ENCODE peak calls at places on chromosomes 12 and 14, in five cellular contexts. One of them, this sample, is unnamed. For H3K4me1, the result is how much of the 10 kb centered on the place peaks cover.

GRCh38 chr12:31011746-31012567 is 61.7 kb upstream of the DDX11 start:
- DNase-seq in spleen: peak
- DNase-seq in left ventricle myocardium inferior: no peak
- DNase-seq in lower lobe of right lung: peak
- DNase-seq in fibroblast of lung: no peak
- DNase-seq in this sample: no peak

GRCh38 chr12:109069307-109070231 is 17.2 kb downstream of the USP30 start:
- DNase-seq in spleen: no peak
- DNase-seq in left ventricle myocardium inferior: no peak
- DNase-seq in lower lobe of right lung: no peak
- DNase-seq in fibroblast of lung: no peak
- DNase-seq in this sample: no peak

GRCh38 chr12:121232163-121232562 is 22.2 kb downstream of the P2RX4 start:
- DNase-seq in spleen: peak
- DNase-seq in left ventricle myocardium inferior: no peak
- DNase-seq in lower lobe of right lung: no peak
- DNase-seq in fibroblast of lung: no peak
- DNase-seq in this sample: no peak

GRCh38 chr12:109308534-109309440 is at the start of gene FOXN4:
- DNase-seq in spleen: no peak
- DNase-seq in left ventricle myocardium inferior: no peak
- DNase-seq in lower lobe of right lung: no peak
- DNase-seq in fibroblast of lung: no peak
- DNase-seq in this sample: no peak

GRCh38 chr14:24741871-24742270 is 107.9 kb upstream of the GZMB start:
- DNase-seq in spleen: no peak
- DNase-seq in left ventricle myocardium inferior: no peak
- DNase-seq in lower lobe of right lung: no peak
- DNase-seq in fibroblast of lung: peak
- DNase-seq in this sample: no peak

GRCh38 chr14:67831122-67831521 is 11.5 kb downstream of the RAD51B start:
- DNase-seq in spleen: no peak
- DNase-seq in left ventricle myocardium inferior: no peak
- DNase-seq in lower lobe of right lung: no peak
- DNase-seq in fibroblast of lung: no peak
- DNase-seq in this sample: no peak

GRCh38 chr14:45939572-45939971 is 686.6 kb upstream of the MIS18BP1 start:
- DNase-seq in spleen: no peak
- DNase-seq in left ventricle myocardium inferior: no peak
- DNase-seq in lower lobe of right lung: no peak
- DNase-seq in fibroblast of lung: no peak
- DNase-seq in this sample: no peak

GRCh38 chr12:105580841-105581352 is 250.4 kb downstream of the C12orf75 start:
- DNase-seq in spleen: no peak
- DNase-seq in left ventricle myocardium inferior: no peak
- DNase-seq in lower lobe of right lung: no peak
- DNase-seq in fibroblast of lung: no peak
- DNase-seq in this sample: no peak

GRCh38 chr12:56839489-56840442 is 76.6 kb downstream of the HSD17B6 start:
- DNase-seq in spleen: peak
- DNase-seq in left ventricle myocardium inferior: peak
- DNase-seq in lower lobe of right lung: peak
- DNase-seq in fibroblast of lung: peak
- DNase-seq in this sample: no peak

GRCh38 chr12:103668520-103668919 is 81.4 kb downstream of the STAB2 start:
- DNase-seq in spleen: no peak
- DNase-seq in left ventricle myocardium inferior: no peak
- DNase-seq in lower lobe of right lung: no peak
- DNase-seq in fibroblast of lung: no peak
- DNase-seq in this sample: no peak

GRCh38 chr14:52835122-52835903 is 43.9 kb upstream of the GNPNAT1 start:
- DNase-seq in spleen: no peak
- DNase-seq in left ventricle myocardium inferior: no peak
- DNase-seq in lower lobe of right lung: no peak
- DNase-seq in fibroblast of lung: peak
- DNase-seq in this sample: no peak

GRCh38 chr12:113276306-113276705 is 55.0 kb downstream of the TPCN1 start:
- DNase-seq in spleen: no peak
- DNase-seq in left ventricle myocardium inferior: no peak
- DNase-seq in lower lobe of right lung: peak
- DNase-seq in fibroblast of lung: no peak
- DNase-seq in this sample: no peak

GRCh38 chr14:65164068-65164824 is 61.9 kb upstream of the MAX start:
- DNase-seq in spleen: no peak
- DNase-seq in left ventricle myocardium inferior: no peak
- DNase-seq in lower lobe of right lung: no peak
- DNase-seq in fibroblast of lung: peak
- DNase-seq in this sample: no peak

GRCh38 chr14:79668941-79669340 is 542.4 kb downstream of the DIO2 start:
- DNase-seq in spleen: no peak
- DNase-seq in left ventricle myocardium inferior: no peak
- DNase-seq in lower lobe of right lung: no peak
- DNase-seq in fibroblast of lung: no peak
- DNase-seq in this sample: no peak
- H3K4me1 ChIP-seq in spleen: under half
- H3K4me1 ChIP-seq in left ventricle myocardium inferior: under half
- H3K4me1 ChIP-seq in lower lobe of right lung: under half
- H3K4me1 ChIP-seq in fibroblast of lung: under half
- H3K4me1 ChIP-seq in this sample: under half

GRCh38 chr12:54349658-54350057 is 14.6 kb downstream of the GPR84 start:
- DNase-seq in spleen: no peak
- DNase-seq in left ventricle myocardium inferior: no peak
- DNase-seq in lower lobe of right lung: no peak
- DNase-seq in fibroblast of lung: no peak
- DNase-seq in this sample: no peak

GRCh38 chr12:54349031-54349430 is 15.3 kb downstream of the GPR84 start:
- DNase-seq in spleen: no peak
- DNase-seq in left ventricle myocardium inferior: no peak
- DNase-seq in lower lobe of right lung: no peak
- DNase-seq in fibroblast of lung: no peak
- DNase-seq in this sample: no peak

GRCh38 chr12:54350743-54351142 is 13.5 kb downstream of the GPR84 start:
- DNase-seq in spleen: no peak
- DNase-seq in left ventricle myocardium inferior: no peak
- DNase-seq in lower lobe of right lung: no peak
- DNase-seq in fibroblast of lung: no peak
- DNase-seq in this sample: no peak

GRCh38 chr12:54352891-54353874 is 11.1 kb downstream of the GPR84 start:
- DNase-seq in spleen: no peak
- DNase-seq in left ventricle myocardium inferior: no peak
- DNase-seq in lower lobe of right lung: no peak
- DNase-seq in fibroblast of lung: peak
- DNase-seq in this sample: no peak

DNA sequence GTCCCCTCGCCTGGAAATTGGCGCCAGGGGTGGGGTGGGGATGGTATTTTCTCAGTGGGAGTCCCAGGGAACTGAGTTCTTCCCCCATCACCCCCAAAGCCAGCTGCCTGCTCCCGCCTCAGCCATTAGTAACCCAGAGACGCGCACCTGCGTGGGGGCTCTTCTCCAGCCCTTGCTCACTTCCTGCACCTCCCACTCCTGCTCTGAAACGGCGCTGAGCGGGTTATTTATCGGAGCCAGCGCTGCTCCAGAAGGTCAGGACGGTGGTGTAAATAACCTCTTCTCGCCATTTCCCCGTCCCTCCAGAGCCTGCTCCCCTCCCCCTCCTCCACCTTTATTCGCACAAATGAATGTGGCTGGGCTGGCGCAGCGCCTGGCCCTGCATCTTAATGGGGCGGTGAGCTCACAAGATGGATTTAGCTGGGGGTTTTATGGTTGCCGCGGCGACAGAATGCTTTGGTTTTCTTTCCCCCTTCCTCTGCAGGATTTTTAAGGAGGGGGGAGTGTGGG is 12.2 kb downstream of the GPR84 start:
- DNase-seq in spleen: no peak
- DNase-seq in left ventricle myocardium inferior: peak
- DNase-seq in lower lobe of right lung: peak
- DNase-seq in fibroblast of lung: peak
- DNase-seq in this sample: no peak
- H3K27ac ChIP-seq in spleen: no peak
- H3K27ac ChIP-seq in left ventricle myocardium inferior: peak
- H3K27ac ChIP-seq in lower lobe of right lung: peak
- H3K27ac ChIP-seq in fibroblast of lung: peak
- H3K27ac ChIP-seq in this sample: no peak

GRCh38 chr14:59475709-59476108 is 8.5 kb downstream of the L3HYPDH start:
- DNase-seq in spleen: no peak
- DNase-seq in left ventricle myocardium inferior: no peak
- DNase-seq in lower lobe of right lung: no peak
- DNase-seq in fibroblast of lung: no peak
- DNase-seq in this sample: no peak
- H3K4me1 ChIP-seq in spleen: under half
- H3K4me1 ChIP-seq in left ventricle myocardium inferior: under half
- H3K4me1 ChIP-seq in lower lobe of right lung: under half
- H3K4me1 ChIP-seq in fibroblast of lung: under half
- H3K4me1 ChIP-seq in this sample: under half

GRCh38 chr12:92971869-92972524 is 42.9 kb upstream of the EEA1 start:
- DNase-seq in spleen: no peak
- DNase-seq in left ventricle myocardium inferior: no peak
- DNase-seq in lower lobe of right lung: no peak
- DNase-seq in fibroblast of lung: peak
- DNase-seq in this sample: no peak
- H3K27ac ChIP-seq in spleen: no peak
- H3K27ac ChIP-seq in left ventricle myocardium inferior: peak
- H3K27ac ChIP-seq in lower lobe of right lung: no peak
- H3K27ac ChIP-seq in fibroblast of lung: peak
- H3K27ac ChIP-seq in this sample: peak

GRCh38 chr12:75561921-75562320 is 50.5 kb upstream of the KRR1 start:
- DNase-seq in spleen: no peak
- DNase-seq in left ventricle myocardium inferior: no peak
- DNase-seq in lower lobe of right lung: no peak
- DNase-seq in fibroblast of lung: no peak
- DNase-seq in this sample: no peak

GRCh38 chr12:75564821-75565220 is 53.4 kb upstream of the KRR1 start:
- DNase-seq in spleen: no peak
- DNase-seq in left ventricle myocardium inferior: no peak
- DNase-seq in lower lobe of right lung: no peak
- DNase-seq in fibroblast of lung: no peak
- DNase-seq in this sample: no peak

GRCh38 chr12:75565795-75566194 is 54.4 kb upstream of the KRR1 start:
- DNase-seq in spleen: no peak
- DNase-seq in left ventricle myocardium inferior: no peak
- DNase-seq in lower lobe of right lung: no peak
- DNase-seq in fibroblast of lung: no peak
- DNase-seq in this sample: no peak

GRCh38 chr12:75563351-75563750 is 51.9 kb upstream of the KRR1 start:
- DNase-seq in spleen: no peak
- DNase-seq in left ventricle myocardium inferior: no peak
- DNase-seq in lower lobe of right lung: no peak
- DNase-seq in fibroblast of lung: no peak
- DNase-seq in this sample: no peak

GRCh38 chr12:75564398-75564797 is 53.0 kb upstream of the KRR1 start:
- DNase-seq in spleen: no peak
- DNase-seq in left ventricle myocardium inferior: no peak
- DNase-seq in lower lobe of right lung: no peak
- DNase-seq in fibroblast of lung: no peak
- DNase-seq in this sample: no peak
- H3K4me1 ChIP-seq in spleen: under half
- H3K4me1 ChIP-seq in left ventricle myocardium inferior: under half
- H3K4me1 ChIP-seq in lower lobe of right lung: under half
- H3K4me1 ChIP-seq in fibroblast of lung: under half
- H3K4me1 ChIP-seq in this sample: under half

GRCh38 chr12:124500232-124501079 is 67.0 kb downstream of the NCOR2 start:
- DNase-seq in spleen: peak
- DNase-seq in left ventricle myocardium inferior: no peak
- DNase-seq in lower lobe of right lung: peak
- DNase-seq in fibroblast of lung: no peak
- DNase-seq in this sample: no peak

GRCh38 chr12:124498178-124498869 is 69.1 kb downstream of the NCOR2 start:
- DNase-seq in spleen: no peak
- DNase-seq in left ventricle myocardium inferior: no peak
- DNase-seq in lower lobe of right lung: no peak
- DNase-seq in fibroblast of lung: peak
- DNase-seq in this sample: no peak

GRCh38 chr12:124498870-124499753 is 68.3 kb downstream of the NCOR2 start:
- DNase-seq in spleen: no peak
- DNase-seq in left ventricle myocardium inferior: no peak
- DNase-seq in lower lobe of right lung: no peak
- DNase-seq in fibroblast of lung: peak
- DNase-seq in this sample: no peak

GRCh38 chr12:124501080-124501642 is 66.3 kb downstream of the NCOR2 start:
- DNase-seq in spleen: no peak
- DNase-seq in left ventricle myocardium inferior: no peak
- DNase-seq in lower lobe of right lung: no peak
- DNase-seq in fibroblast of lung: no peak
- DNase-seq in this sample: no peak

DNA sequence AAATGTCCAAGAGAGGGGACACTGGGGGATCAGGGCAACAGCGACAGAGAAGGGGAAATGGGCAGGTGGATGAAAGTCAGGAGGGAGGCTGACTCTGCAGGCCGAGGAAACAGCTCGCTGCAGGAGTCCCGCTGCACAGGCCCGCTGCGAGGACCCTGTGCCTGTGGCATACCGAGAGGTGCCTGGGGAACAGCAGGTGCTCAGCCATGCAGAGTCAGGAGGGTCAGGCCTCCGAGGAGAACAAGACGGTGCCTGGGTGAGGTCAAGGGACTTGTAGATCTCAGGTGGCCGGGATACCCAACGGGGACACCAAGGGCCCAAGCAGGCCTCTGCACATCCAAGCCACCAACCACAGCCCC is 67.6 kb downstream of the NCOR2 start:
- DNase-seq in spleen: peak
- DNase-seq in left ventricle myocardium inferior: no peak
- DNase-seq in lower lobe of right lung: no peak
- DNase-seq in fibroblast of lung: no peak
- DNase-seq in this sample: no peak
- H3K27ac ChIP-seq in spleen: no peak
- H3K27ac ChIP-seq in left ventricle myocardium inferior: peak
- H3K27ac ChIP-seq in lower lobe of right lung: peak
- H3K27ac ChIP-seq in fibroblast of lung: no peak
- H3K27ac ChIP-seq in this sample: peak

GRCh38 chr14:22476882-22477281 is 112.1 kb downstream of the DAD1 start:
- DNase-seq in spleen: no peak
- DNase-seq in left ventricle myocardium inferior: no peak
- DNase-seq in lower lobe of right lung: no peak
- DNase-seq in fibroblast of lung: no peak
- DNase-seq in this sample: no peak

GRCh38 chr14:22479132-22479531 is 109.9 kb downstream of the DAD1 start:
- DNase-seq in spleen: no peak
- DNase-seq in left ventricle myocardium inferior: no peak
- DNase-seq in lower lobe of right lung: no peak
- DNase-seq in fibroblast of lung: no peak
- DNase-seq in this sample: no peak

GRCh38 chr14:22477569-22478194 is 111.3 kb downstream of the DAD1 start:
- DNase-seq in spleen: no peak
- DNase-seq in left ventricle myocardium inferior: no peak
- DNase-seq in lower lobe of right lung: no peak
- DNase-seq in fibroblast of lung: no peak
- DNase-seq in this sample: no peak

GRCh38 chr14:22478670-22479069 is 110.4 kb downstream of the DAD1 start:
- DNase-seq in spleen: no peak
- DNase-seq in left ventricle myocardium inferior: peak
- DNase-seq in lower lobe of right lung: no peak
- DNase-seq in fibroblast of lung: peak
- DNase-seq in this sample: no peak

GRCh38 chr14:22478247-22478646 is 110.8 kb downstream of the DAD1 start:
- DNase-seq in spleen: no peak
- DNase-seq in left ventricle myocardium inferior: no peak
- DNase-seq in lower lobe of right lung: no peak
- DNase-seq in fibroblast of lung: no peak
- DNase-seq in this sample: no peak
- H3K4me1 ChIP-seq in spleen: under half
- H3K4me1 ChIP-seq in left ventricle myocardium inferior: half or more
- H3K4me1 ChIP-seq in lower lobe of right lung: under half
- H3K4me1 ChIP-seq in fibroblast of lung: under half
- H3K4me1 ChIP-seq in this sample: under half

This sample was measured in esophagus squamous epithelium.